ENCODE peak calls at places on chromosomes 4 and X, in six cellular contexts. A is tibial artery; D is cardiac muscle cell; N is osteoblast; X is psoas muscle; Z is CD8-positive, alpha-beta memory T cell. Y is an unnamed sample.

GRCh38 chr4:111454961-111455360 is 690.3 kb upstream of the FAM241A start:
- DNase-seq in A (no peak), D (peak; percentile 20), N (no peak), X (no peak), Z (no peak), Y (no peak)

GRCh38 chrX:51496501-51497291 is at the start of gene NUDT11:
- DNase-seq in A (peak; percentile 44), D (peak; percentile 80), N (peak; percentile 87), X (peak; percentile 45), Z (peak; percentile 10), Y (peak; percentile 55)

GRCh38 chrX:81316163-81316562 is 114.3 kb downstream of the SH3BGRL start:
- DNase-seq in A (no peak), D (peak; percentile 35), N (no peak), X (no peak), Z (no peak), Y (no peak)

GRCh38 chr4:61212788-61213187 is 12.7 kb downstream of the ADGRL3 start:
- DNase-seq in A (no peak), D (no peak), N (no peak), X (no peak), Z (no peak), Y (no peak)

GRCh38 chr4:42985971-42986370 is 93.5 kb downstream of the GRXCR1 start:
- DNase-seq in A (no peak), D (no peak), N (no peak), X (no peak), Z (no peak), Y (no peak)

GRCh38 chr4:137749466-137749865 is 217.2 kb upstream of the PCDH18 start:
- DNase-seq in A (no peak), D (peak; percentile 69), N (no peak), X (no peak), Z (no peak), Y (no peak)

GRCh38 chr4:91170756-91171155 is 1043.6 kb downstream of the CCSER1 start:
- DNase-seq in A (no peak), D (no peak), N (no peak), X (no peak), Z (no peak), Y (no peak)

GRCh38 chrX:120763269-120763668 is 112.4 kb downstream of the CT47B1 start:
- DNase-seq in A (no peak), D (no peak), N (no peak), X (no peak), Z (no peak), Y (no peak)

GRCh38 chr4:40682298-40683101 is 52.8 kb upstream of the RBM47 start:
- DNase-seq in A (no peak), D (no peak), N (peak; percentile 27), X (no peak), Z (no peak), Y (no peak)

GRCh38 chr4:142248946-142249345 is 597.2 kb downstream of the INPP4B start:
- DNase-seq in A (no peak), D (peak; percentile 25), N (peak; percentile 64), X (no peak), Z (no peak), Y (no peak)

GRCh38 chrX:18574591-18574990 is 97.3 kb downstream of the RS1 start:
- DNase-seq in A (peak; percentile 38), D (peak; percentile 72), N (peak; percentile 57), X (peak; percentile 25), Z (no peak), Y (peak; percentile 60)

GRCh38 chr4:110074570-110074969 is 123.8 kb downstream of the ELOVL6 start:
- DNase-seq in A (no peak), D (no peak), N (no peak), X (no peak), Z (no peak), Y (no peak)

GRCh38 chr4:55117511-55117910 is 7.9 kb downstream of the KDR start:
- DNase-seq in A (no peak), D (peak; percentile 36), N (no peak), X (no peak), Z (no peak), Y (no peak)

GRCh38 chrX:108224727-108225455 is 133.3 kb downstream of the ATG4A start:
- DNase-seq in A (no peak), D (peak; percentile 52), N (no peak), X (no peak), Z (no peak), Y (no peak)

GRCh38 chrX:104310084-104310483 is 55.4 kb upstream of the ESX1 start:
- DNase-seq in A (no peak), D (peak; percentile 53), N (no peak), X (no peak), Z (no peak), Y (no peak)

GRCh38 chrX:39724544-39724943 is 373.2 kb downstream of the BCOR start:
- DNase-seq in A (no peak), D (no peak), N (no peak), X (no peak), Z (peak; percentile 4), Y (no peak)

GRCh38 chrX:72351606-72352338 is 46.1 kb upstream of the CITED1 start:
- DNase-seq in A (no peak), D (peak; percentile 37), N (no peak), X (peak; percentile 16), Z (no peak), Y (no peak)

GRCh38 chr4:77360451-77360850 is 203.4 kb downstream of the CCNG2 start:
- DNase-seq in A (no peak), D (no peak), N (no peak), X (no peak), Z (no peak), Y (no peak)

GRCh38 chr4:94827481-94828110 is 69.8 kb downstream of the BMPR1B start:
- DNase-seq in A (no peak), D (peak; percentile 54), N (peak; percentile 79), X (no peak), Z (no peak), Y (no peak)

GRCh38 chr4:30950737-30951136 is 230.6 kb downstream of the PCDH7 start:
- DNase-seq in A (no peak), D (no peak), N (no peak), X (no peak), Z (no peak), Y (no peak)
- H3K4me1 ChIP-seq in A (peaks cover 40% of the 10 kb centered on the region), D (peaks cover 30% of the 10 kb centered on the region), N (no peaks in the 10 kb centered on the region), X (no peaks in the 10 kb centered on the region), Z (no peaks in the 10 kb centered on the region), Y (no peaks in the 10 kb centered on the region)

GRCh38 chr4:162499478-162499877 is 335.7 kb upstream of the FSTL5 start:
- DNase-seq in A (no peak), D (peak; percentile 2), N (no peak), X (no peak), Z (no peak), Y (no peak)

GRCh38 chr4:162506253-162506652 is 342.5 kb upstream of the FSTL5 start:
- DNase-seq in A (no peak), D (peak; percentile 58), N (no peak), X (no peak), Z (no peak), Y (no peak)

GRCh38 chr4:162502109-162502508 is 338.3 kb upstream of the FSTL5 start:
- DNase-seq in A (no peak), D (no peak), N (no peak), X (no peak), Z (no peak), Y (no peak)

GRCh38 chr4:162509333-162509732 is 345.5 kb upstream of the FSTL5 start:
- DNase-seq in A (no peak), D (no peak), N (no peak), X (no peak), Z (no peak), Y (no peak)

GRCh38 chr4:162503868-162504267 is 340.1 kb upstream of the FSTL5 start:
- DNase-seq in A (no peak), D (no peak), N (no peak), X (no peak), Z (no peak), Y (no peak)
- H3K4me1 ChIP-seq in A (no peaks in the 10 kb centered on the region), D (peaks cover 9% of the 10 kb centered on the region), N (no peaks in the 10 kb centered on the region), X (no peaks in the 10 kb centered on the region), Z (no peaks in the 10 kb centered on the region), Y (no peaks in the 10 kb centered on the region)

GRCh38 chr4:2702361-2702760 is 53.8 kb downstream of the TNIP2 start:
- DNase-seq in A (no peak), D (no peak), N (no peak), X (no peak), Z (no peak), Y (no peak)

GRCh38 chr4:2700031-2700430 is 56.1 kb downstream of the TNIP2 start:
- DNase-seq in A (no peak), D (no peak), N (no peak), X (no peak), Z (no peak), Y (no peak)

GRCh38 chr4:2698951-2699505 is 57.1 kb downstream of the TNIP2 start:
- DNase-seq in A (no peak), D (no peak), N (peak; percentile 74), X (no peak), Z (no peak), Y (no peak)

GRCh38 chr4:2699534-2699933 is 56.6 kb downstream of the TNIP2 start:
- DNase-seq in A (no peak), D (no peak), N (no peak), X (no peak), Z (no peak), Y (no peak)

DNA sequence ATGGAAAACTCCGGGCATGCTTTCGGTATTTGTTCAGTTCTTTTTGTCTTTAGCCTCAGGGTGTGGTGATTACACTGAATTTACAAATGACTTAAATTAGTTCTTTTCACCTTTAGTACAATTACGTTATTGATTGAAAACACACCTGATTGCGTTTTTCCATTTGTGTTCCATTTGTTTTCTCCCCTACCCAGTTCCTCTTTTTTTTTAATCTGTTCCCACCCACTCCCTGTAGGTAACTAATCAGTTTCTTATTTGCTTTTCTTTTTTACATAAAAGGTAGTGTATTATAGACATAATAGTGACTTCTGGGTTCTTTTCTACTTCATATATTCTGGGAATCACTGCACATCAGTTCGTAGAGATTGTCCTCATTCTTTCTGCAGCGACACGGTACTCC is 53.4 kb downstream of the TNIP2 start:
- DNase-seq in A (no peak), D (no peak), N (no peak), X (no peak), Z (no peak), Y (no peak)
- H3K4me1 ChIP-seq in A (no peaks in the 10 kb centered on the region), D (no peaks in the 10 kb centered on the region), N (no peaks in the 10 kb centered on the region), X (no peaks in the 10 kb centered on the region), Z (no peaks in the 10 kb centered on the region), Y (no peaks in the 10 kb centered on the region)

GRCh38 chr4:7900351-7900750 is 39.3 kb downstream of the AFAP1 start:
- DNase-seq in A (no peak), D (peak; percentile 20), N (no peak), X (no peak), Z (no peak), Y (no peak)

GRCh38 chr4:7897811-7898210 is 41.9 kb downstream of the AFAP1 start:
- DNase-seq in A (no peak), D (no peak), N (no peak), X (no peak), Z (no peak), Y (no peak)

GRCh38 chr4:7898385-7898784 is 41.3 kb downstream of the AFAP1 start:
- DNase-seq in A (no peak), D (no peak), N (no peak), X (no peak), Z (no peak), Y (no peak)

GRCh38 chr4:7901274-7901845 is 38.3 kb downstream of the AFAP1 start:
- DNase-seq in A (no peak), D (no peak), N (no peak), X (no peak), Z (no peak), Y (no peak)

GRCh38 chr4:7899184-7899583 is 40.5 kb downstream of the AFAP1 start:
- DNase-seq in A (no peak), D (no peak), N (no peak), X (no peak), Z (no peak), Y (no peak)
- H3K4me1 ChIP-seq in A (peaks cover 62% of the 10 kb centered on the region), D (peaks cover 61% of the 10 kb centered on the region), N (peaks cover 59% of the 10 kb centered on the region), X (no peaks in the 10 kb centered on the region), Z (peaks cover 3% of the 10 kb centered on the region), Y (peaks cover 4% of the 10 kb centered on the region)

GRCh38 chr4:82428526-82428968 is 1.7 kb downstream of the HNRNPDL start:
- DNase-seq in A (no peak), D (no peak), N (no peak), X (no peak), Z (no peak), Y (no peak)
- H3K4me1 ChIP-seq in A (peaks cover 50% of the 10 kb centered on the region), D (peaks cover 13% of the 10 kb centered on the region), N (peaks cover 54% of the 10 kb centered on the region), X (peaks cover 28% of the 10 kb centered on the region), Z (peaks cover 43% of the 10 kb centered on the region), Y (peaks cover 20% of the 10 kb centered on the region)

Y was measured in adrenal gland.